ENCODE peak calls at places on chromosomes 16 and 17, in ten cellular contexts. R, W, U, Y, B, O, Z, S, P and N are unnamed samples.

GRCh38 chr17:40602445-40603443 is 37.5 kb upstream of the CCR7 start:
- DNase-seq in R (no peak), W (no peak), U (no peak), Y (no peak), B (no peak), O (no peak), Z (no peak), S (no peak), P (no peak), N (no peak)

GRCh38 chr16:23072769-23073549 is 76.3 kb downstream of the USP31 start:
- DNase-seq in R (peak; percentile 14), W (no peak), U (no peak), Y (no peak), B (no peak), O (no peak), Z (no peak), S (no peak), P (no peak), N (no peak)

GRCh38 chr17:73096201-73096600 is 3.7 kb upstream of the SLC39A11 start:
- DNase-seq in R (no peak), W (no peak), U (no peak), Y (no peak), B (no peak), O (no peak), Z (no peak), S (no peak), P (no peak), N (no peak)

GRCh38 chr16:1953734-1954133 is 755 bp downstream of the RPL3L start:
- DNase-seq in R (no peak), W (no peak), U (no peak), Y (no peak), B (no peak), O (no peak), Z (no peak), S (no peak), P (peak; percentile 43), N (peak; percentile 20)

GRCh38 chr17:70621593-70621992 is 452.3 kb downstream of the KCNJ2 start:
- DNase-seq in R (no peak), W (no peak), U (no peak), Y (no peak), B (peak; percentile 46), O (no peak), Z (no peak), S (no peak), P (no peak), N (no peak)

GRCh38 chr17:27496971-27497370 is 40.7 kb downstream of the KSR1 start:
- DNase-seq in R (no peak), W (no peak), U (no peak), Y (no peak), B (no peak), O (no peak), Z (no peak), S (no peak), P (no peak), N (no peak)

GRCh38 chr16:75238132-75238852 is 13.1 kb downstream of the BCAR1 start:
- DNase-seq in R (peak; percentile 91), W (peak; percentile 27), U (peak; percentile 97), Y (no peak), B (peak; percentile 90), O (peak; percentile 67), Z (peak; percentile 75), S (no peak), P (peak; percentile 61), N (peak; percentile 90)

GRCh38 chr16:69481901-69482341 is 57.5 kb downstream of the CYB5B start:
- DNase-seq in R (no peak), W (peak; percentile 50), U (peak; percentile 90), Y (no peak), B (peak; percentile 88), O (peak; percentile 23), Z (peak; percentile 42), S (no peak), P (peak; percentile 89), N (peak; percentile 91)

GRCh38 chr16:23119570-23119969 is 29.7 kb downstream of the USP31 start:
- DNase-seq in R (peak; percentile 25), W (no peak), U (no peak), Y (no peak), B (peak; percentile 58), O (no peak), Z (peak; percentile 60), S (no peak), P (no peak), N (no peak)

GRCh38 chr16:67666032-67666537 is 465 bp downstream of the ENKD1 start:
- DNase-seq in R (no peak), W (peak; percentile 59), U (peak; percentile 57), Y (peak; percentile 80), B (peak; percentile 34), O (no peak), Z (no peak), S (no peak), P (peak; percentile 71), N (peak; percentile 62)

GRCh38 chr16:12271006-12271405 is 294.5 kb downstream of the SNX29 start:
- DNase-seq in R (peak; percentile 2), W (peak; percentile 69), U (no peak), Y (peak; percentile 54), B (peak; percentile 38), O (no peak), Z (no peak), S (peak; percentile 12), P (no peak), N (no peak)
- TF ChIP-seq CTCF in R (peak; percentile 50), W (peak; percentile 71), U (peak; percentile 17), Y (peak; percentile 72), B (no peak), O (no peak), Z (peak; percentile 40), S (peak; percentile 56), P (peak; percentile 11), N (peak; percentile 27)

GRCh38 chr17:80513201-80513600 is 31.4 kb upstream of the RPTOR start:
- DNase-seq in R (no peak), W (no peak), U (peak; percentile 80), Y (no peak), B (no peak), O (no peak), Z (no peak), S (no peak), P (no peak), N (no peak)

GRCh38 chr17:80510132-80510531 is 33.7 kb upstream of the NPTX1 start:
- DNase-seq in R (no peak), W (no peak), U (no peak), Y (no peak), B (no peak), O (no peak), Z (no peak), S (no peak), P (no peak), N (no peak)

GRCh38 chr17:80510772-80511171 is 33.9 kb upstream of the RPTOR start:
- DNase-seq in R (no peak), W (no peak), U (no peak), Y (no peak), B (no peak), O (no peak), Z (no peak), S (no peak), P (no peak), N (no peak)

GRCh38 chr17:80512233-80512632 is 32.4 kb upstream of the RPTOR start:
- DNase-seq in R (peak; percentile 78), W (no peak), U (peak; percentile 76), Y (no peak), B (no peak), O (no peak), Z (no peak), S (no peak), P (no peak), N (no peak)

DNA sequence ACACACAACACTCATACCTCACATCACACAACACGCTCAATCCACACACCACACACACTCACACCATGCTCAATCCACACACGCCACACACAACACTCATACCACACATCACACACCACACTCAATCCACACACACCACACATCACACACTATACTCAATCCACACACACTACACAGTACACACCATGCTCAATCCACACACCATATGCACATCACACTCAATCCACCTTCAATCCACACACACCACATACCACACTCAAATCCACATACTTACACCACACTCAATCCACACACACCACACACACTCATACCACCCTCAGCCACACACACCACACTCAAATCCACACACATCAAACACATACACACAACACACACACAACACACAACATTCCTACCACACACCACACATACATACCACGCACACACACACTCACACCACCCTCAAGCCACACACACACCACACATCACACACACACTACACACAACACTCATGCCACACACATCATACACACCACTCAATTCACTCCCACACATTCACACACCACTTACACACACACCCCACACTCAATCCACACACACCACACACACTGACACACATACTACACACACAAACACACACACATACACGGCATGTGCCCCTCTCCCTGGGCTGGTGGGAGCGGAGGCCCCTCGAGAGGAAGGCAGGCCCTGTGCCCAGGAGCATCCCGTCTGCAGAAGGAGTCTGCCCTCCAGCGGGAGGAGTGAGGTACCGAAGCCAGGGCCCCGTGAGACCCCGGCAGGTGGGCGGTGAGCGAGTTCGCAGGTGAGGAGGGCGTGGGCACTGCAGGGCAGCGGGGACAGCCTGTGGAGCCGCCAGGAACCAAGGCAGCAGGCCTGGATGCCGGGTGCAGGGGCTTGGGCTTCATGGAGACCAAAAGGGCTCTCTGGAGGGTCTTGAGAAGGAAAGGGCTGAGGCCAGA is 33.1 kb upstream of the RPTOR start:
- DNase-seq in R (no peak), W (peak; percentile 82), U (no peak), Y (peak; percentile 79), B (no peak), O (no peak), Z (no peak), S (no peak), P (no peak), N (no peak)
- TF ChIP-seq CTCF in R (no peak), W (peak; percentile 68), U (no peak), Y (peak; percentile 87), B (no peak), O (no peak), Z (no peak), S (peak; percentile 2), P (no peak), N (no peak)

DNA sequence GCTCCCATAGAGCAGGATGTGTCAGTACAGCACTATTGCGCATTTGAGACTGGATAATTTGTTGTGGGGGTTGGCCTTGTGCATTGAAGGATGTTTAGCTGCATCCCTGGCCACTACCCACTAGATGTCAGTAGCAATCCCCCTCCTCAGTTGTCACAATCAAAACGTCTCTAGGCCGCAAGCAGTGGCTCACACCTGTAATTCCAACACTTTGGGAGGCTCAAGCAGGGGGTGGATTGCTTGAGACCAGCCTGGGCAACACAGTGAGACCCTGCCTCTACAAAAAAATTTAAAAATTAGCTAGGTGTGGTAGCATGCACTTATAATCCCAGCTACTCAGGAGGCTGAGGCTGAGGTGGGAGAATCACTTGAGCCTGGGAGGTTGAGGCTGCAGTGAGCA is 48.4 kb downstream of the CENPV start:
- DNase-seq in R (no peak), W (peak; percentile 67), U (no peak), Y (no peak), B (peak; percentile 65), O (no peak), Z (no peak), S (no peak), P (no peak), N (no peak)
- TF ChIP-seq CTCF in R (peak; percentile 65), W (peak; percentile 69), U (no peak), Y (peak; percentile 71), B (peak; percentile 43), O (no peak), Z (peak; percentile 39), S (peak; percentile 56), P (no peak), N (peak; percentile 10)

DNA sequence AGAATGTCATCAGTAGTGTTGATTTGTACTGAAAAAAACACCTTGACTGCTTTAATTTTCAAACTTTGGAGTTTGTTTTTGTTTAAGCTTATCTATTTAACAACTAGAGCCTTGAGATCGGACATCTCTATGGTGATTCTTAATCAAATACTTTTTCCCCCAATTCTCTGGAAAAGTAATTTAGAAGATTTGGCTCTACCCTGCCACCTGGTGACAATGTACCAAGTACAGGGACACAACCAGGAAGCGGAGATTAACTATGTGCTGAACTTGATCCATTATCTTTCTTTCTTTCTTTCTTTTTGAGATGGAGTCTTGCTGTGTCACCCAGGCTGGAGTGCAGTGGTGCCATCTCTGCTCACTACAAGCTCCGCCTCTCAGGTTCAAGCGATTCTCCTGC is 30.8 kb downstream of the USP43 start:
- DNase-seq in R (no peak), W (no peak), U (no peak), Y (no peak), B (no peak), O (no peak), Z (no peak), S (no peak), P (no peak), N (no peak)
- TF ChIP-seq CTCF in R (peak; percentile 45), W (peak; percentile 60), U (no peak), Y (peak; percentile 17), B (no peak), O (no peak), Z (peak; percentile 13), S (no peak), P (peak; percentile 23), N (no peak)